ENCODE peak calls at places on chromosome 22, in five cellular contexts. G, B, H, X and D are unnamed samples.

GRCh38 chr22:30127749-30128166 is 47.5 kb downstream of the HORMAD2 start:
- DNase-seq in B (no peak), H (peak), X (no peak), G (no peak), D (no peak)

GRCh38 chr22:36329217-36330078 is 58.3 kb downstream of the MYH9 start:
- DNase-seq in X (no peak), B (peak), H (peak), G (no peak), D (peak)

GRCh38 chr22:22865311-22866072 is 22.1 kb upstream of the IGLL5 start:
- DNase-seq in X (no peak), H (peak), G (no peak), B (no peak), D (no peak)

GRCh38 chr22:39183991-39184585 is 31.6 kb upstream of the CBX7 start:
- DNase-seq in X (peak), G (no peak), H (peak), B (no peak), D (no peak)

GRCh38 chr22:21762712-21763581 is 27.4 kb upstream of the YPEL1 start:
- DNase-seq in X (peak), H (no peak), G (no peak), B (no peak), D (no peak)

GRCh38 chr22:17867160-17867785 is 93.0 kb upstream of the BID start:
- DNase-seq in B (peak), G (peak), X (no peak), H (no peak), D (no peak)

GRCh38 chr22:44578516-44579230 is 80.6 kb upstream of the RTL6 start:
- DNase-seq in H (no peak), B (no peak), X (peak), G (no peak), D (peak)

GRCh38 chr22:28714043-28714442 is 27.6 kb downstream of the CHEK2 start:
- DNase-seq in X (no peak), B (no peak), H (no peak), G (no peak), D (no peak)

GRCh38 chr22:32804036-32804435 is 2.5 kb downstream of the TIMP3 start:
- DNase-seq in H (peak), B (no peak), X (no peak), G (no peak), D (no peak)

GRCh38 chr22:35064664-35065063 is 1.3 kb upstream of the ISX start:
- DNase-seq in X (no peak), H (no peak), G (no peak), B (peak), D (no peak)

GRCh38 chr22:32819120-32819519 is 17.6 kb downstream of the TIMP3 start:
- DNase-seq in X (peak), G (no peak), B (no peak), H (no peak), D (no peak)

GRCh38 chr22:44164031-44164430 is 16.7 kb upstream of the PARVG start:
- DNase-seq in B (no peak), X (no peak), G (no peak), H (no peak), D (no peak)

GRCh38 chr22:48477031-48477721 is 1350.5 kb downstream of the BRD1 start:
- DNase-seq in X (peak), H (no peak), G (peak), B (no peak), D (no peak)

GRCh38 chr22:27115816-27116256 is 458.4 kb downstream of the MIAT start:
- DNase-seq in B (peak), G (no peak), X (no peak), H (no peak), D (no peak)

GRCh38 chr22:17117890-17118289 is 3.3 kb downstream of the TMEM121B start:
- DNase-seq in B (no peak), H (no peak), X (no peak), G (no peak), D (no peak)

GRCh38 chr22:40058265-40058664 is 63.5 kb downstream of the FAM83F start:
- DNase-seq in X (no peak), G (peak), H (no peak), B (no peak), D (no peak)

GRCh38 chr22:41681616-41682015 is 7.1 kb downstream of the SNU13 start:
- DNase-seq in H (no peak), X (peak), B (no peak), G (no peak), D (no peak)

GRCh38 chr22:31103111-31103510 is 4.3 kb downstream of the SELENOM start:
- DNase-seq in G (no peak), B (no peak), H (no peak), X (no peak), D (no peak)

GRCh38 chr22:27642104-27642800 is 159.3 kb downstream of the MN1 start:
- DNase-seq in B (no peak), H (no peak), G (no peak), X (no peak), D (no peak)

GRCh38 chr22:39287076-39287743 is 32.2 kb downstream of the RPL3 start:
- DNase-seq in B (no peak), X (no peak), G (no peak), H (no peak), D (no peak)

DNA sequence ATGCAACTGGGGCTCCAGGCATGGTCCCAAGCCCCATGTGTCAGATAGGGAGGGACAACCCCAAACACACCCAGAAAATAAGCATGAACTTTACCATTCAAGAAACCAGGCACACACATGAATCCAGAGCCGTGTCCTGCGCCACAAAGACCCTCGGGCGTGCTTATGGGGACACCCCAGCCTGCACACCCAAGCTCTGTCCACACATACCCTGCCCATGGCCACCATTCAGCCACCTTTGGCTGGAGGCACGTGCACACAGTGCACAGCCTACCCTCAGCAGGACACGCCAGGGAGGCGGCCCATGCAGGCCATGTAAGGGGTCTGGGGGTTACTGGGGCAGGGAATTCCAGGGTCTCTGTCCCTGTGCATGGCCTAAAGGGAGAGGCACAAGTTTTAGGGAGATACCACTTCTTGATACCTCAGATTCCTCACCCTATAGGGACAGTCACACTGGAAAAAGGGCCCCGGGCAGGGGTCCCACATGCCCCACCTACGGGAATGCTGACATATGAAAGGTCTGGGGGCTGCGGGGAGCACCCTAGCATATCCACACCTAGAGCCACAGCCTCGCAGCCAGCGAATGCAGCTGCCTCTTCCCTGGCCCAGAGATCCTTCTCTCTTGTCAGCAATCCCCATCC is 20.6 kb downstream of the PACSIN2 start:
- DNase-seq in B (no peak), G (no peak), X (no peak), H (no peak), D (no peak)
- H3K4me3 ChIP-seq in B (peak), G (peak), X (peak), H (no peak), D (no peak)

GRCh38 chr22:19761500-19762314 is 1.1 kb downstream of the TBX1 start:
- DNase-seq in H (no peak), G (no peak), X (no peak), B (no peak), D (no peak)
- H3K4me3 ChIP-seq in H (no peak), G (no peak), X (no peak), B (no peak), D (no peak)

DNA sequence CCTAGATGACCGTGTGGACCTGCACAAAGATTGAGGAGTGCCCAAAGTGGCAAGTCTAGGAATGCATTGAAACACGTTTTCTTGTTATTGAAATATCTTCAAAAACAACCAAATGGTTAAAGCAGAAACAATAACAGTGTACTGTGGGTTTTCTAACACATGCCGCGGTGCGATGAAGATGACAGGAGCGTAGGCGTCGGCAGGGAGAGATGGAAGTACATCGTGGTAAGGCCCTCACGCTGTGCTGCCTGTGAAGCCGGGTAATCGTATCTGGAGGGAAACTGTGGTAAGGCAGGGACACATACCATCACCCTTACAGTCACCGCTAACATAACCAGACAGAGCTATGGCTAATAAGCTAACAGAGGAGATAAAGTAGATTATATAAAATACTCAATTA is 261.4 kb downstream of the TBC1D22A start:
- DNase-seq in G (no peak), B (no peak), H (no peak), X (peak), D (no peak)
- H3K4me3 ChIP-seq in G (no peak), B (no peak), H (no peak), X (no peak), D (no peak)

GRCh38 chr22:50319503-50319951 is 7.3 kb downstream of the DENND6B start:
- DNase-seq in G (no peak), X (peak), H (no peak), B (no peak), D (peak)
- H3K4me3 ChIP-seq in G (no peak), X (no peak), H (no peak), B (no peak), D (no peak)

DNA sequence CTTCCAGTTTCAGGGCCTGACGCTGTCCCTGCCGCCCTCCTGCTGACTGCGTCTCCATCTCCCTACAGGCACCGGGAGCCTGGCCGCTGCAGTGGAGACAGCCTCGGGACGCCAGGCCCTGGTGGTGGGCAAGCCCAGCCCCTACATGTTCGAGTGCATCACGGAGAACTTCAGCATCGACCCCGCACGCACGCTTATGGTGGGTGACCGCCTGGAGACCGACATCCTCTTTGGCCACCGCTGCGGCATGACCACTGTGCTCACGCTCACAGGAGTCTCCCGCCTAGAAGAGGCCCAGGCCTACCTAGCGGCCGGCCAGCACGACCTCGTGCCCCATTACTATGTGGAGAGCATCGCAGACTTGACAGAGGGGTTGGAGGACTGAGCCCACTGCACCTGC is 7.0 kb downstream of the PDXP start:
- DNase-seq in G (no peak), X (no peak), H (no peak), B (no peak), D (no peak)
- H3K4me3 ChIP-seq in G (no peak), X (no peak), H (no peak), B (no peak), D (no peak)

GRCh38 chr22:49962751-49963646 is 2.4 kb downstream of the PIM3 start:
- DNase-seq in B (peak), G (peak), X (peak), H (no peak), D (peak)

GRCh38 chr22:49964136-49964492 is 3.5 kb downstream of the PIM3 start:
- DNase-seq in X (peak), B (no peak), H (no peak), G (peak), D (no peak)

GRCh38 chr22:49964493-49965290 is 4.1 kb downstream of the PIM3 start:
- DNase-seq in H (no peak), B (peak), G (peak), X (peak), D (peak)

GRCh38 chr22:49962012-49962750 is 1.6 kb downstream of the PIM3 start:
- DNase-seq in X (peak), B (peak), G (peak), H (peak), D (peak)

GRCh38 chr22:49963647-49964026 is 3.1 kb downstream of the PIM3 start:
- DNase-seq in H (no peak), X (no peak), B (peak), G (peak), D (no peak)
- H3K4me3 ChIP-seq in H (no peak), X (peak), B (peak), G (peak), D (no peak)